ENCODE peak calls at places on chromosome 21, in nine cellular contexts. One of them, this sample, is unnamed.

GRCh38 chr21:29105218-29105617 is 25.2 kb upstream of the MAP3K7CL start:
- DNase-seq in left ventricle myocardium inferior: no peak
- DNase-seq in lower lobe of right lung: no peak
- DNase-seq in tibial artery: no peak
- DNase-seq in right lobe of liver: no peak
- DNase-seq in breast epithelium: no peak
- DNase-seq in mammary epithelial cell: peak; percentile 80
- DNase-seq in esophagus squamous epithelium: no peak
- DNase-seq in hepatocyte: peak; percentile 65
- DNase-seq in this sample: no peak

GRCh38 chr21:35611752-35612151 is 448.6 kb downstream of the SETD4 start:
- DNase-seq in left ventricle myocardium inferior: no peak
- DNase-seq in lower lobe of right lung: no peak
- DNase-seq in tibial artery: no peak
- DNase-seq in right lobe of liver: no peak
- DNase-seq in breast epithelium: no peak
- DNase-seq in mammary epithelial cell: peak; percentile 56
- DNase-seq in esophagus squamous epithelium: no peak
- DNase-seq in hepatocyte: no peak
- DNase-seq in this sample: no peak

GRCh38 chr21:41071410-41071809 is 96.5 kb upstream of the BACE2 start:
- DNase-seq in left ventricle myocardium inferior: no peak
- DNase-seq in lower lobe of right lung: no peak
- DNase-seq in tibial artery: no peak
- DNase-seq in right lobe of liver: no peak
- DNase-seq in breast epithelium: no peak
- DNase-seq in mammary epithelial cell: no peak
- DNase-seq in esophagus squamous epithelium: no peak
- DNase-seq in hepatocyte: no peak
- DNase-seq in this sample: no peak

GRCh38 chr21:26846036-26846931 is 1.1 kb upstream of the ADAMTS1 start:
- DNase-seq in left ventricle myocardium inferior: peak; percentile 91
- DNase-seq in lower lobe of right lung: peak; percentile 78
- DNase-seq in tibial artery: peak; percentile 91
- DNase-seq in right lobe of liver: peak; percentile 77
- DNase-seq in breast epithelium: peak; percentile 72
- DNase-seq in mammary epithelial cell: peak; percentile 50
- DNase-seq in esophagus squamous epithelium: no peak
- DNase-seq in hepatocyte: peak; percentile 90
- DNase-seq in this sample: no peak

GRCh38 chr21:23801292-23801691 is 1806.0 kb downstream of the MRPL39 start:
- DNase-seq in left ventricle myocardium inferior: no peak
- DNase-seq in lower lobe of right lung: no peak
- DNase-seq in tibial artery: no peak
- DNase-seq in right lobe of liver: no peak
- DNase-seq in breast epithelium: no peak
- DNase-seq in mammary epithelial cell: no peak
- DNase-seq in esophagus squamous epithelium: no peak
- DNase-seq in hepatocyte: no peak
- DNase-seq in this sample: no peak

GRCh38 chr21:21046063-21046462 is 47.9 kb downstream of the NCAM2 start:
- DNase-seq in left ventricle myocardium inferior: no peak
- DNase-seq in lower lobe of right lung: no peak
- DNase-seq in tibial artery: no peak
- DNase-seq in right lobe of liver: no peak
- DNase-seq in breast epithelium: no peak
- DNase-seq in mammary epithelial cell: no peak
- DNase-seq in esophagus squamous epithelium: no peak
- DNase-seq in hepatocyte: no peak
- DNase-seq in this sample: no peak

GRCh38 chr21:28237661-28238060 is 755.0 kb downstream of the LTN1 start:
- DNase-seq in left ventricle myocardium inferior: peak; percentile 18
- DNase-seq in lower lobe of right lung: no peak
- DNase-seq in tibial artery: no peak
- DNase-seq in right lobe of liver: no peak
- DNase-seq in breast epithelium: no peak
- DNase-seq in mammary epithelial cell: no peak
- DNase-seq in esophagus squamous epithelium: no peak
- DNase-seq in hepatocyte: no peak
- DNase-seq in this sample: no peak

GRCh38 chr21:36851121-36851520 is 115.3 kb downstream of the HLCS start:
- DNase-seq in left ventricle myocardium inferior: no peak
- DNase-seq in lower lobe of right lung: no peak
- DNase-seq in tibial artery: no peak
- DNase-seq in right lobe of liver: no peak
- DNase-seq in breast epithelium: no peak
- DNase-seq in mammary epithelial cell: no peak
- DNase-seq in esophagus squamous epithelium: no peak
- DNase-seq in hepatocyte: no peak
- DNase-seq in this sample: no peak

GRCh38 chr21:27476696-27477095 is 509.8 kb upstream of the ADAMTS5 start:
- DNase-seq in left ventricle myocardium inferior: no peak
- DNase-seq in lower lobe of right lung: no peak
- DNase-seq in tibial artery: no peak
- DNase-seq in right lobe of liver: no peak
- DNase-seq in breast epithelium: no peak
- DNase-seq in mammary epithelial cell: no peak
- DNase-seq in esophagus squamous epithelium: no peak
- DNase-seq in hepatocyte: peak; percentile 30
- DNase-seq in this sample: no peak

GRCh38 chr21:43834146-43834905 is 30.7 kb upstream of the AGPAT3 start:
- DNase-seq in left ventricle myocardium inferior: no peak
- DNase-seq in lower lobe of right lung: no peak
- DNase-seq in tibial artery: no peak
- DNase-seq in right lobe of liver: no peak
- DNase-seq in breast epithelium: no peak
- DNase-seq in mammary epithelial cell: no peak
- DNase-seq in esophagus squamous epithelium: no peak
- DNase-seq in hepatocyte: no peak
- DNase-seq in this sample: no peak

GRCh38 chr21:26941436-26941835 is 25.5 kb downstream of the ADAMTS5 start:
- DNase-seq in left ventricle myocardium inferior: no peak
- DNase-seq in lower lobe of right lung: no peak
- DNase-seq in tibial artery: no peak
- DNase-seq in right lobe of liver: no peak
- DNase-seq in breast epithelium: no peak
- DNase-seq in mammary epithelial cell: no peak
- DNase-seq in esophagus squamous epithelium: no peak
- DNase-seq in hepatocyte: no peak
- DNase-seq in this sample: no peak

GRCh38 chr21:38659936-38660332 is 145.8 kb upstream of the ETS2 start:
- DNase-seq in left ventricle myocardium inferior: no peak
- DNase-seq in lower lobe of right lung: no peak
- DNase-seq in tibial artery: no peak
- DNase-seq in right lobe of liver: no peak
- DNase-seq in breast epithelium: no peak
- DNase-seq in mammary epithelial cell: no peak
- DNase-seq in esophagus squamous epithelium: no peak
- DNase-seq in hepatocyte: no peak
- DNase-seq in this sample: no peak

GRCh38 chr21:38662224-38662568 is 143.5 kb upstream of the ETS2 start:
- DNase-seq in left ventricle myocardium inferior: no peak
- DNase-seq in lower lobe of right lung: no peak
- DNase-seq in tibial artery: no peak
- DNase-seq in right lobe of liver: no peak
- DNase-seq in breast epithelium: no peak
- DNase-seq in mammary epithelial cell: no peak
- DNase-seq in esophagus squamous epithelium: no peak
- DNase-seq in hepatocyte: no peak
- DNase-seq in this sample: no peak

GRCh38 chr21:38663282-38663681 is 142.4 kb upstream of the ETS2 start:
- DNase-seq in left ventricle myocardium inferior: no peak
- DNase-seq in lower lobe of right lung: no peak
- DNase-seq in tibial artery: no peak
- DNase-seq in right lobe of liver: no peak
- DNase-seq in breast epithelium: no peak
- DNase-seq in mammary epithelial cell: no peak
- DNase-seq in esophagus squamous epithelium: no peak
- DNase-seq in hepatocyte: no peak
- DNase-seq in this sample: no peak

GRCh38 chr21:38660333-38661295 is 145.1 kb upstream of the ETS2 start:
- DNase-seq in left ventricle myocardium inferior: peak; percentile 20
- DNase-seq in lower lobe of right lung: peak; percentile 53
- DNase-seq in tibial artery: peak; percentile 85
- DNase-seq in right lobe of liver: no peak
- DNase-seq in breast epithelium: peak; percentile 30
- DNase-seq in mammary epithelial cell: no peak
- DNase-seq in esophagus squamous epithelium: no peak
- DNase-seq in hepatocyte: peak; percentile 45
- DNase-seq in this sample: no peak

GRCh38 chr21:38661296-38662223 is 144.2 kb upstream of the ETS2 start:
- DNase-seq in left ventricle myocardium inferior: peak; percentile 20
- DNase-seq in lower lobe of right lung: peak; percentile 55
- DNase-seq in tibial artery: peak; percentile 80
- DNase-seq in right lobe of liver: no peak
- DNase-seq in breast epithelium: no peak
- DNase-seq in mammary epithelial cell: no peak
- DNase-seq in esophagus squamous epithelium: no peak
- DNase-seq in hepatocyte: peak; percentile 30
- DNase-seq in this sample: no peak
- H3K4me3 ChIP-seq in left ventricle myocardium inferior: peak overlapping the region; percentile 68
- H3K4me3 ChIP-seq in lower lobe of right lung: peak overlapping the region; percentile 61
- H3K4me3 ChIP-seq in tibial artery: peak overlapping the region; percentile 71
- H3K4me3 ChIP-seq in right lobe of liver: peak overlapping the region; percentile 23
- H3K4me3 ChIP-seq in breast epithelium: peak overlapping the region; percentile 81
- H3K4me3 ChIP-seq in mammary epithelial cell: no peak overlapping the region
- H3K4me3 ChIP-seq in esophagus squamous epithelium: peak overlapping the region; percentile 62
- H3K4me3 ChIP-seq in hepatocyte: peak overlapping the region; percentile 44
- H3K4me3 ChIP-seq in this sample: no peak overlapping the region

GRCh38 chr21:42677339-42678117 is 24.1 kb downstream of the PDE9A start:
- DNase-seq in left ventricle myocardium inferior: no peak
- DNase-seq in lower lobe of right lung: no peak
- DNase-seq in tibial artery: no peak
- DNase-seq in right lobe of liver: no peak
- DNase-seq in breast epithelium: no peak
- DNase-seq in mammary epithelial cell: peak; percentile 53
- DNase-seq in esophagus squamous epithelium: no peak
- DNase-seq in hepatocyte: no peak
- DNase-seq in this sample: peak; percentile 19
- H3K4me1 ChIP-seq in left ventricle myocardium inferior: peaks cover 26% of the 10 kb centered on the region
- H3K4me1 ChIP-seq in lower lobe of right lung: peaks cover 6% of the 10 kb centered on the region
- H3K4me1 ChIP-seq in tibial artery: no peaks in the 10 kb centered on the region
- H3K4me1 ChIP-seq in right lobe of liver: no peaks in the 10 kb centered on the region
- H3K4me1 ChIP-seq in breast epithelium: no peaks in the 10 kb centered on the region
- H3K4me1 ChIP-seq in mammary epithelial cell: peaks cover 5% of the 10 kb centered on the region
- H3K4me1 ChIP-seq in esophagus squamous epithelium: peaks cover 29% of the 10 kb centered on the region
- H3K4me1 ChIP-seq in hepatocyte: peaks cover 39% of the 10 kb centered on the region
- H3K4me1 ChIP-seq in this sample: peaks cover 9% of the 10 kb centered on the region

GRCh38 chr21:45289134-45289533 is 1.4 kb upstream of the POFUT2 start:
- DNase-seq in left ventricle myocardium inferior: no peak
- DNase-seq in lower lobe of right lung: no peak
- DNase-seq in tibial artery: no peak
- DNase-seq in right lobe of liver: no peak
- DNase-seq in breast epithelium: peak; percentile 17
- DNase-seq in mammary epithelial cell: no peak
- DNase-seq in esophagus squamous epithelium: no peak
- DNase-seq in hepatocyte: no peak
- DNase-seq in this sample: no peak
- H3K4me3 ChIP-seq in left ventricle myocardium inferior: no peak overlapping the region
- H3K4me3 ChIP-seq in lower lobe of right lung: no peak overlapping the region
- H3K4me3 ChIP-seq in tibial artery: peak overlapping the region; percentile 79
- H3K4me3 ChIP-seq in right lobe of liver: peak overlapping the region; percentile 61
- H3K4me3 ChIP-seq in breast epithelium: no peak overlapping the region
- H3K4me3 ChIP-seq in mammary epithelial cell: no peak overlapping the region
- H3K4me3 ChIP-seq in esophagus squamous epithelium: no peak overlapping the region
- H3K4me3 ChIP-seq in hepatocyte: no peak overlapping the region
- H3K4me3 ChIP-seq in this sample: no peak overlapping the region

GRCh38 chr21:15422761-15423160 is 307.0 kb upstream of the USP25 start:
- DNase-seq in left ventricle myocardium inferior: no peak
- DNase-seq in lower lobe of right lung: no peak
- DNase-seq in tibial artery: no peak
- DNase-seq in right lobe of liver: no peak
- DNase-seq in breast epithelium: no peak
- DNase-seq in mammary epithelial cell: peak; percentile 99
- DNase-seq in esophagus squamous epithelium: no peak
- DNase-seq in hepatocyte: no peak
- DNase-seq in this sample: peak; percentile 7
- H3K4me1 ChIP-seq in left ventricle myocardium inferior: no peaks in the 10 kb centered on the region
- H3K4me1 ChIP-seq in lower lobe of right lung: no peaks in the 10 kb centered on the region
- H3K4me1 ChIP-seq in tibial artery: no peaks in the 10 kb centered on the region
- H3K4me1 ChIP-seq in right lobe of liver: no peaks in the 10 kb centered on the region
- H3K4me1 ChIP-seq in breast epithelium: peaks cover 6% of the 10 kb centered on the region
- H3K4me1 ChIP-seq in mammary epithelial cell: peaks cover 27% of the 10 kb centered on the region
- H3K4me1 ChIP-seq in esophagus squamous epithelium: peaks cover 20% of the 10 kb centered on the region
- H3K4me1 ChIP-seq in hepatocyte: no peaks in the 10 kb centered on the region
- H3K4me1 ChIP-seq in this sample: no peaks in the 10 kb centered on the region

GRCh38 chr21:17491716-17492414 is 21.0 kb upstream of the CXADR start:
- DNase-seq in left ventricle myocardium inferior: no peak
- DNase-seq in lower lobe of right lung: no peak
- DNase-seq in tibial artery: no peak
- DNase-seq in right lobe of liver: no peak
- DNase-seq in breast epithelium: no peak
- DNase-seq in mammary epithelial cell: peak; percentile 93
- DNase-seq in esophagus squamous epithelium: no peak
- DNase-seq in hepatocyte: peak; percentile 21
- DNase-seq in this sample: peak; percentile 15
- H3K4me3 ChIP-seq in left ventricle myocardium inferior: no peak overlapping the region
- H3K4me3 ChIP-seq in lower lobe of right lung: no peak overlapping the region
- H3K4me3 ChIP-seq in tibial artery: no peak overlapping the region
- H3K4me3 ChIP-seq in right lobe of liver: no peak overlapping the region
- H3K4me3 ChIP-seq in breast epithelium: no peak overlapping the region
- H3K4me3 ChIP-seq in mammary epithelial cell: peak overlapping the region; percentile 2
- H3K4me3 ChIP-seq in esophagus squamous epithelium: no peak overlapping the region
- H3K4me3 ChIP-seq in hepatocyte: no peak overlapping the region
- H3K4me3 ChIP-seq in this sample: no peak overlapping the region

GRCh38 chr21:33940846-33941245 is 25.2 kb upstream of the ATP5PO start:
- DNase-seq in left ventricle myocardium inferior: no peak
- DNase-seq in lower lobe of right lung: no peak
- DNase-seq in tibial artery: no peak
- DNase-seq in right lobe of liver: no peak
- DNase-seq in breast epithelium: no peak
- DNase-seq in mammary epithelial cell: no peak
- DNase-seq in esophagus squamous epithelium: no peak
- DNase-seq in hepatocyte: no peak
- DNase-seq in this sample: no peak
- H3K4me1 ChIP-seq in left ventricle myocardium inferior: peaks cover 5% of the 10 kb centered on the region
- H3K4me1 ChIP-seq in lower lobe of right lung: peaks cover 13% of the 10 kb centered on the region
- H3K4me1 ChIP-seq in tibial artery: no peaks in the 10 kb centered on the region
- H3K4me1 ChIP-seq in right lobe of liver: no peaks in the 10 kb centered on the region
- H3K4me1 ChIP-seq in breast epithelium: no peaks in the 10 kb centered on the region
- H3K4me1 ChIP-seq in mammary epithelial cell: peaks cover under 1% of the 10 kb centered on the region
- H3K4me1 ChIP-seq in esophagus squamous epithelium: peaks cover 44% of the 10 kb centered on the region
- H3K4me1 ChIP-seq in hepatocyte: peaks cover 3% of the 10 kb centered on the region
- H3K4me1 ChIP-seq in this sample: no peaks in the 10 kb centered on the region